ENCODE peak calls at places on chromosome 4, in four cellular contexts. R, Q, U and I are unnamed samples.

GRCh38 chr4:1659104-1659725 is 24.9 kb downstream of the FAM53A start:
- DNase-seq in Q (no peak), U (no peak), R (no peak), I (no peak)

GRCh38 chr4:40662962-40663604 is 33.4 kb upstream of the RBM47 start:
- DNase-seq in U (peak), R (no peak), Q (peak), I (peak)

GRCh38 chr4:115272585-115272984 is 159.2 kb upstream of the NDST4 start:
- DNase-seq in Q (no peak), U (no peak), R (no peak), I (no peak)

GRCh38 chr4:168524006-168524405 is 27.2 kb downstream of the PALLD start:
- DNase-seq in Q (peak), R (no peak), U (no peak), I (peak)

GRCh38 chr4:929970-930625 is 2.0 kb downstream of the GAK start:
- DNase-seq in Q (peak), U (no peak), R (no peak), I (peak)

GRCh38 chr4:36351082-36351666 is 69.8 kb downstream of the DTHD1 start:
- DNase-seq in U (peak), R (peak), Q (peak), I (peak)

GRCh38 chr4:77818667-77819408 is at the start of gene CNOT6L:
- DNase-seq in Q (peak), R (peak), U (peak), I (peak)

GRCh38 chr4:79390890-79391289 is 17.1 kb downstream of the GK2 start:
- DNase-seq in U (no peak), R (no peak), Q (no peak), I (no peak)

GRCh38 chr4:16819652-16820051 is 78.8 kb downstream of the LDB2 start:
- DNase-seq in Q (no peak), U (no peak), R (no peak), I (no peak)

GRCh38 chr4:162506253-162506652 is 342.5 kb upstream of the FSTL5 start:
- DNase-seq in U (no peak), R (no peak), Q (peak), I (peak)

GRCh38 chr4:13543091-13543581 is 1.2 kb downstream of the NKX3-2 start:
- DNase-seq in U (no peak), Q (no peak), R (no peak), I (no peak)

GRCh38 chr4:48698029-48698901 is 81.8 kb downstream of the FRYL start:
- DNase-seq in U (no peak), Q (peak), R (no peak), I (peak)

GRCh38 chr4:155667538-155668511 is 1.2 kb downstream of the GUCY1A1 start:
- DNase-seq in R (no peak), Q (peak), U (peak), I (peak)

GRCh38 chr4:93407493-93408275 is 420.9 kb upstream of the ATOH1 start:
- DNase-seq in U (no peak), Q (no peak), R (no peak), I (no peak)

GRCh38 chr4:169810325-169811323 is 52.9 kb upstream of the HPF1 start:
- DNase-seq in U (no peak), R (no peak), Q (peak), I (peak)

GRCh38 chr4:182560358-182560757 is 317.2 kb downstream of the TENM3 start:
- DNase-seq in R (no peak), U (no peak), Q (peak), I (peak)

GRCh38 chr4:115678425-115678941 is 565.1 kb upstream of the NDST4 start:
- DNase-seq in Q (no peak), R (no peak), U (no peak), I (no peak)

GRCh38 chr4:1226167-1226514 is 22.8 kb downstream of the CTBP1 start:
- DNase-seq in U (no peak), Q (no peak), R (no peak), I (no peak)

GRCh38 chr4:103451341-103451740 is 253.2 kb upstream of the CENPE start:
- DNase-seq in R (no peak), U (no peak), Q (peak), I (no peak)
- H3K4me3 ChIP-seq in R (no peak), U (no peak), Q (no peak), I (no peak)

DNA sequence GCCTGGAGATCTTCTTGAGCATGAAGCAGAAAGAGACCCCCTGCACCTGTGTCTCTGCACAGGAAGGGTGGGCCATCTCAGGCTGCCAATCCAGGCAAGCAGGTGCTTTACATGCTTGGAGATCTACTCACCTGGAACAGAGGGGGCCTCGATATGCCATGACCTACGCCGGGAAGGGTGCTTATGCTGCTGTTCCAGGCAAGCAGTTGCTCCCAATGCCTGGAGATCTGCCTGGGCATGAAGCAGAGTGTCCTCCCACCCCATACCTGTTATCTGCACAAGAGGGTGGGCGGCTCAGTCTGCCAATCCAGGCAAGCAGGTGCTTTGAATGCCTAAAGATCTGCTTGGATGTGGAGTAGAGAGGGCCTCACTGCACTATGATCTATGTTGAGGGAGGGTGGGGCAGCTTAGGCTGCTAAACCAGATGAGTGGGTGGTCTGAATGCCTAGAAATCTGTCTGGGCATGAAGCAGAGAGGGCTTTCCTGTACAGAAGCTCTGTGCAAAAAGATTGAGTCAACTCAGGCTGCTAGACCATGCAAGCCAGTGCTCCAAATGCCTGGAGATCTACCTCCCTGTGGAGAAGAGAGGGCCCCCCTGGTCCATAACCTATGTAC is 104.5 kb upstream of the QRFPR start:
- DNase-seq in Q (no peak), R (no peak), U (no peak), I (no peak)
- TF ChIP-seq CTCF in Q (no peak), R (no peak), U (no peak), I (no peak)

GRCh38 chr4:42655248-42655647 is 1.7 kb downstream of the ATP8A1 start:
- DNase-seq in R (no peak), U (no peak), Q (no peak), I (peak)
- H3K4me3 ChIP-seq in R (peak), U (peak), Q (no peak), I (no peak)

GRCh38 chr4:136713140-136713539 is 819.2 kb downstream of the PCDH18 start:
- DNase-seq in Q (peak), R (no peak), U (no peak), I (peak)
- TF ChIP-seq CTCF in Q (peak), R (no peak), U (no peak), I (peak)

GRCh38 chr4:121239951-121240350 is 75.8 kb upstream of the TNIP3 start:
- DNase-seq in R (no peak), Q (no peak), U (no peak), I (no peak)

GRCh38 chr4:121238461-121238860 is 74.3 kb upstream of the TNIP3 start:
- DNase-seq in R (no peak), Q (no peak), U (no peak), I (no peak)

GRCh38 chr4:121246698-121247097 is 82.6 kb upstream of the TNIP3 start:
- DNase-seq in R (no peak), U (no peak), Q (no peak), I (no peak)

GRCh38 chr4:121243476-121243875 is 79.4 kb upstream of the TNIP3 start:
- DNase-seq in R (no peak), U (no peak), Q (no peak), I (peak)
- H3K4me3 ChIP-seq in R (no peak), U (peak), Q (no peak), I (no peak)

GRCh38 chr4:153787156-153787555 is 1.7 kb downstream of the SFRP2 start:
- DNase-seq in U (no peak), Q (no peak), R (no peak), I (no peak)

GRCh38 chr4:153788064-153788418 is 842 bp downstream of the SFRP2 start:
- DNase-seq in U (no peak), Q (no peak), R (no peak), I (no peak)

GRCh38 chr4:153784300-153784699 is 4.6 kb downstream of the SFRP2 start:
- DNase-seq in R (no peak), Q (no peak), U (no peak), I (no peak)

GRCh38 chr4:153788419-153789276 is at the start of gene SFRP2:
- DNase-seq in R (no peak), U (peak), Q (no peak), I (no peak)

DNA sequence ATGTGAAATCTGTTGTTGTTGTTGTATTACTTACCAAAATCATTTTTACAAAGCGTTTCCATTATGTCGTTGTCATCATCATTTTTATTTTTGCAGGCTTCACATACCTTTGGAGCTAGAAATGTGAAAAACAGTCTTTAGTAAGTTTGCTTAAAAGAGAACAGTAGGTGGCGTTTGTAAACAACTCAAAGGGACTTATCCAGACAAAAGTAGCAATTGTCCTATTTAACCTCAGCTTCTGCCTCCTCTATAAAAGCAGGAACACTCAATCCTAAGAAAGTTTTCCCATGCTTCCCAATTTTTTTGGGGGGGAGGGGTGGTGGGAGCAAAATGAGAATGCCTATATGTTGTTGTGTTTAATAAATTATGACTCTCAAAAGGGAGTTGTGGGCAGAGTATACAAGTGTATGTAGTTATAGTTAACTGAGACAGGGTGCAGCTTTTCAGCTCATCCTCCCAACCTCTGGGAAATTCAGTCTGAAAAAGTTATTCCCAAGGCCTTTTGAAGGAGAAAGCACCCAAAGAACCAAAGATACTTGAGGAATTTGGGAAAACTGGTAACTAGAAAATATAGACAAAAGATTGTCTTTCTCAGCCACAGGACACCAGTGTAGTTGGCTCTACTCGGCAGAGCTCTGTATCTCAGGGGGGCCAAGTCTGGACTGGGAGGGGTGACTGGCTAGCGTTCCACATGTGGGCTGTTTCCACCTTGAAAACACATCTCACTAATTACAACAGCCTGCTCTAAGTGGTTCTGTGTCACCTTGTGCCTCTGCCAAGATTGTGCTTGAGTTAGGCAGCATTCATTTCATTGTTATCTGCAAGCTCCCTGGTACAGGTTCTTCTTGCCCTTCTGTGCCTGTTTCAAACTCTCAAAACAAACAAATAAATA is 2.8 kb downstream of the SFRP2 start:
- DNase-seq in U (no peak), Q (peak), R (no peak), I (peak)
- TF ChIP-seq CTCF in U (peak), Q (peak), R (peak), I (peak)

GRCh38 chr4:76233088-76233487 is 18.4 kb upstream of the FAM47E start:
- DNase-seq in U (no peak), R (no peak), Q (no peak), I (no peak)
- H3K4me3 ChIP-seq in U (peak), R (peak), Q (no peak), I (peak)

GRCh38 chr4:99885063-99885664 is 9.1 kb downstream of the LAMTOR3 start:
- DNase-seq in R (no peak), U (no peak), Q (peak), I (peak)
- TF ChIP-seq CTCF in R (peak), U (peak), Q (peak), I (peak)

DNA sequence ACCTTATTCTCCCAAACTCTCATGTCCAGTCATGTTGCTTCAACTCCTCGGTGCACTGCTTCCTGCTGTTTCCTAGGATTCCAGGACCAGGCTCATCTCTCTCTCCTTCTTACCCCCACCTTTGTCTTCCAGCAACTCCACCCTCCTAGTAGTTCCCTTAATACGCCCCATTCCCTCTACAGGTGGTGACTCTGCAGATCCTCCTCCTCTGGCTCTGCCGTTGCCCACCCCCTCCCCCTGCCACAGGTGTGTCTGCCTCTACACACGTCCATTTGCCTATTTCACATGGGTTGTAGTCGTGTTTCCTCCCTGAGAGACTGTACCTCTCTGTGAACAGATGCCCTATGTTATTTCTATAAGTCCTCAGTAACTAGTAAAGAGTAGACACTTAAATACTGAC is 32.4 kb downstream of the CDS1 start:
- DNase-seq in Q (no peak), U (no peak), R (no peak), I (no peak)
- H3K4me3 ChIP-seq in Q (no peak), U (no peak), R (no peak), I (no peak)

DNA sequence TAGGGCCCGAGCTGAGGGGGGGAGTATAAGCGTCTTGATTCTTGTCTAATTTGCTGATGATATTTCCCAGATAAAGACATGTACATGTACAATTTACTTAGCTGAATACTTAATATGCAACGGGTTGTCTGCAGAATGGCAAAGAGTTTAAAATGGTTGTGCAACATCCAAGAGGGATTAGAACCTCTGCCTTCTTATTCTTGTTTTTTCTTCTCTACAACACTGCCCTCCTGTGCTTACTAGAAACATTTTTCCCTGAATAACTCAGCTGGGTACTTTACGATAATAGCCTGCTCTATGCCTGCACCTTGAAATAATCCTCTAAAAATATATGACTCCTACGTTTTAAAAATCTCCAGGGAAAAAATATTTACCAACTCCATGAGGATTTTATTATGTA is 41.8 kb downstream of the INTS12 start:
- DNase-seq in R (no peak), Q (peak), U (no peak), I (peak)
- TF ChIP-seq CTCF in R (peak), Q (peak), U (peak), I (peak)